ENCODE peak calls at places on chromosomes 5 and 9, in six cellular contexts. F is NCI-H774; J is Jurkat, Clone E6-1; L is H7; K is NCI-H2107; D is Daoy. O is an unnamed sample.

GRCh38 chr9:92191801-92192200 is 76.6 kb upstream of the SPTLC1 start:
- DNase-seq in F (no peak), J (no peak), L (no peak), K (no peak), D (peak), O (no peak)

GRCh38 chr9:131046093-131046380 is 37.1 kb downstream of the LAMC3 start:
- DNase-seq in F (no peak), J (no peak), L (no peak), K (no peak), D (peak), O (no peak)

GRCh38 chr9:26210338-26210851 is 532.2 kb upstream of the TUSC1 start:
- DNase-seq in F (no peak), J (no peak), L (peak), K (no peak), D (no peak), O (no peak)

GRCh38 chr5:180364306-180364856 is 11.2 kb upstream of the GFPT2 start:
- DNase-seq in F (no peak), J (no peak), L (no peak), K (no peak), D (no peak), O (no peak)

GRCh38 chr9:86287013-86287412 is 4.7 kb upstream of the ISCA1 start:
- DNase-seq in F (no peak), J (peak), L (peak), K (no peak), D (no peak), O (no peak)

GRCh38 chr5:177426566-177427210 is at the start of gene GRK6:
- DNase-seq in F (peak), J (no peak), L (peak), K (no peak), D (peak), O (no peak)

GRCh38 chr5:116930628-116931027 is 356.0 kb upstream of the SEMA6A start:
- DNase-seq in F (no peak), J (no peak), L (no peak), K (no peak), D (no peak), O (no peak)

GRCh38 chr5:147935032-147935431 is 28.7 kb upstream of the C5orf46 start:
- DNase-seq in F (peak), J (no peak), L (peak), K (no peak), D (peak), O (peak)

GRCh38 chr5:96602776-96603175 is 59.4 kb upstream of the CAST start:
- DNase-seq in F (no peak), J (no peak), L (no peak), K (no peak), D (no peak), O (no peak)

GRCh38 chr5:3740546-3741371 is 145.1 kb downstream of the IRX1 start:
- DNase-seq in F (no peak), J (no peak), L (no peak), K (no peak), D (peak), O (no peak)

GRCh38 chr5:9335269-9335668 is 210.6 kb downstream of the SEMA5A start:
- DNase-seq in F (no peak), J (no peak), L (no peak), K (no peak), D (no peak), O (no peak)

GRCh38 chr5:173557123-173557903 is 59.1 kb downstream of the BOD1 start:
- DNase-seq in F (no peak), J (no peak), L (peak), K (no peak), D (no peak), O (no peak)

GRCh38 chr5:109876941-109877669 is 187.4 kb downstream of the MAN2A1 start:
- DNase-seq in F (no peak), J (no peak), L (no peak), K (no peak), D (peak), O (no peak)

GRCh38 chr9:110370316-110370715 is 32.7 kb upstream of the TXNDC8 start:
- DNase-seq in F (no peak), J (no peak), L (no peak), K (no peak), D (peak), O (no peak)

GRCh38 chr9:111438576-111439235 is 45.5 kb downstream of the ECPAS start:
- DNase-seq in F (no peak), J (no peak), L (no peak), K (no peak), D (no peak), O (no peak)

GRCh38 chr9:124377985-124378384 is 37.3 kb downstream of the PSMB7 start:
- DNase-seq in F (no peak), J (no peak), L (no peak), K (no peak), D (no peak), O (no peak)

GRCh38 chr9:105007143-105007542 is 79.2 kb upstream of the ABCA1 start:
- DNase-seq in F (no peak), J (no peak), L (no peak), K (no peak), D (peak), O (no peak)

GRCh38 chr9:134460206-134460605 is 134.0 kb downstream of the RXRA start:
- DNase-seq in F (no peak), J (no peak), L (no peak), K (no peak), D (no peak), O (no peak)

GRCh38 chr5:81717815-81718214 is 33.1 kb downstream of the SSBP2 start:
- DNase-seq in F (no peak), J (no peak), L (no peak), K (no peak), D (no peak), O (no peak)

GRCh38 chr9:5529683-5530221 is 19.4 kb downstream of the PDCD1LG2 start:
- DNase-seq in F (no peak), J (no peak), L (no peak), K (no peak), D (peak), O (no peak)

GRCh38 chr5:156718985-156719384 is 131.1 kb upstream of the PPP1R2B start:
- DNase-seq in F (no peak), J (no peak), L (no peak), K (no peak), D (no peak), O (no peak)

GRCh38 chr9:87039809-87040392 is 92.6 kb upstream of the GAS1 start:
- DNase-seq in F (no peak), J (no peak), L (no peak), K (no peak), D (no peak), O (no peak)

GRCh38 chr5:27906911-27907590 is 868.7 kb upstream of the CDH9 start:
- DNase-seq in F (no peak), J (no peak), L (no peak), K (no peak), D (no peak), O (no peak)

GRCh38 chr5:84088996-84089395 is 295.7 kb downstream of the EDIL3 start:
- DNase-seq in F (no peak), J (peak), L (no peak), K (no peak), D (peak), O (no peak)

GRCh38 chr9:84671651-84672467 is 2.3 kb downstream of the NTRK2 start:
- DNase-seq in F (no peak), J (no peak), L (no peak), K (no peak), D (no peak), O (no peak)

GRCh38 chr9:123414921-123415592 is 59.1 kb downstream of the CRB2 start:
- DNase-seq in F (no peak), J (no peak), L (no peak), K (no peak), D (no peak), O (no peak)

GRCh38 chr9:88537743-88538055 is 2.7 kb downstream of the NXNL2 start:
- DNase-seq in F (no peak), J (peak), L (no peak), K (no peak), D (peak), O (no peak)

GRCh38 chr9:95580812-95581761 is 64.3 kb upstream of the PTCH1 start:
- DNase-seq in F (no peak), J (no peak), L (peak), K (no peak), D (peak), O (no peak)

GRCh38 chr9:90961375-90961774 is 159.8 kb downstream of the SYK start:
- DNase-seq in F (no peak), J (no peak), L (no peak), K (peak), D (peak), O (no peak)

GRCh38 chr9:91659529-91660294 is 236.1 kb upstream of the NFIL3 start:
- DNase-seq in F (peak), J (peak), L (peak), K (no peak), D (peak), O (no peak)

GRCh38 chr9:71725590-71726338 is 42.5 kb downstream of the CEMIP2 start:
- DNase-seq in F (peak), J (no peak), L (no peak), K (no peak), D (peak), O (no peak)

GRCh38 chr5:55289808-55290207 is 17.7 kb downstream of the DHX29 start:
- DNase-seq in F (no peak), J (no peak), L (no peak), K (no peak), D (no peak), O (no peak)

GRCh38 chr5:120576588-120576987 is 112.5 kb downstream of the PRR16 start:
- DNase-seq in F (no peak), J (no peak), L (peak), K (no peak), D (no peak), O (no peak)

GRCh38 chr9:95316794-95317118 is 753 bp downstream of the FANCC start:
- DNase-seq in F (peak), J (peak), L (peak), K (peak), D (peak), O (peak)

GRCh38 chr5:116225318-116225717 is 140.5 kb downstream of the COMMD10 start:
- DNase-seq in F (no peak), J (peak), L (no peak), K (no peak), D (no peak), O (no peak)

GRCh38 chr5:137753227-137753985 is 757 bp downstream of the HNRNPA0 start:
- DNase-seq in F (no peak), J (no peak), L (peak), K (no peak), D (no peak), O (no peak)

O was measured in NCI-H1436 treated with DMSO at 0.1 percent for 48 hours.